ENCODE peak calls at places on chromosomes 13 and 19, in four cellular contexts. J, K, P and T are unnamed samples.

GRCh38 chr13:19058566-19058965 is 123.1 kb downstream of the TUBA3C start:
- DNase-seq in J (no peak), K (no peak), P (no peak), T (no peak)

GRCh38 chr13:101681834-101682233 is 229.4 kb downstream of the ITGBL1 start:
- DNase-seq in P (no peak), J (no peak), K (no peak), T (no peak)

GRCh38 chr19:11453468-11454341 is 18.3 kb downstream of the PRKCSH start:
- DNase-seq in P (no peak), K (peak), J (no peak), T (peak)

GRCh38 chr13:49549289-49549688 is 36.1 kb downstream of the RCBTB1 start:
- DNase-seq in P (no peak), K (no peak), J (no peak), T (peak)

GRCh38 chr13:84684048-84684662 is 801.9 kb upstream of the SLITRK1 start:
- DNase-seq in K (no peak), J (no peak), P (no peak), T (no peak)

GRCh38 chr19:12641456-12641855 is 25.1 kb downstream of the MAN2B1 start:
- DNase-seq in J (no peak), K (no peak), P (no peak), T (no peak)

GRCh38 chr13:44049546-44049945 is 169.8 kb downstream of the LACC1 start:
- DNase-seq in K (no peak), J (no peak), P (no peak), T (no peak)

GRCh38 chr19:8004723-8005513 is 523 bp downstream of the ELAVL1 start:
- DNase-seq in K (peak), P (no peak), J (no peak), T (no peak)

GRCh38 chr13:111429064-111429558 is 108.7 kb downstream of the TEX29 start:
- DNase-seq in J (peak), P (no peak), K (peak), T (peak)

GRCh38 chr13:112320303-112320702 is 55.9 kb upstream of the SPACA7 start:
- DNase-seq in K (no peak), J (no peak), P (no peak), T (no peak)

GRCh38 chr13:40161008-40161694 is 505.3 kb downstream of the FOXO1 start:
- DNase-seq in J (no peak), P (no peak), K (no peak), T (no peak)

GRCh38 chr13:61900033-61900432 is 484.4 kb upstream of the PCDH20 start:
- DNase-seq in K (no peak), J (no peak), P (no peak), T (no peak)

GRCh38 chr19:17137417-17137816 is 61.8 kb downstream of the MYO9B start:
- DNase-seq in J (no peak), P (no peak), K (peak), T (no peak)

GRCh38 chr13:106915146-106915545 is 347.2 kb upstream of the ARGLU1 start:
- DNase-seq in P (no peak), K (no peak), J (no peak), T (no peak)

GRCh38 chr19:54206831-54207177 is 6.1 kb downstream of the RPS9 start:
- DNase-seq in K (no peak), P (no peak), J (no peak), T (no peak)

GRCh38 chr19:54209748-54210494 is 9.3 kb downstream of the RPS9 start:
- DNase-seq in P (no peak), J (peak), K (peak), T (no peak)

GRCh38 chr19:54208784-54209057 is 8.1 kb downstream of the RPS9 start:
- DNase-seq in K (peak), P (no peak), J (no peak), T (no peak)

GRCh38 chr19:54209058-54209747 is 8.5 kb downstream of the RPS9 start:
- DNase-seq in J (no peak), K (peak), P (no peak), T (peak)

GRCh38 chr19:54207908-54208783 is 7.5 kb downstream of the RPS9 start:
- DNase-seq in P (peak), K (peak), J (peak), T (no peak)
- TF ChIP-seq CBFB in P (peak), K (no peak), J (no peak), T (no peak)

GRCh38 chr19:55423225-55423967 is 15.8 kb upstream of the UBE2S start:
- DNase-seq in K (no peak), J (no peak), P (no peak), T (no peak)

GRCh38 chr19:55419624-55420236 is 12.1 kb upstream of the UBE2S start:
- DNase-seq in J (no peak), P (no peak), K (no peak), T (peak)

GRCh38 chr19:55419089-55419488 is 11.5 kb upstream of the UBE2S start:
- DNase-seq in J (no peak), P (no peak), K (no peak), T (no peak)

GRCh38 chr19:55418185-55418584 is 10.6 kb upstream of the UBE2S start:
- DNase-seq in K (peak), J (peak), P (no peak), T (peak)
- TF ChIP-seq CBFB in K (peak), J (no peak), P (no peak), T (no peak)

GRCh38 chr19:46410205-46411087 is 2.9 kb downstream of the CCDC8 start:
- DNase-seq in K (no peak), P (no peak), J (no peak), T (no peak)

GRCh38 chr19:46411088-46412033 is 2.0 kb downstream of the CCDC8 start:
- DNase-seq in K (peak), J (no peak), P (no peak), T (no peak)

GRCh38 chr19:46407891-46408426 is 5.4 kb downstream of the CCDC8 start:
- DNase-seq in J (no peak), P (no peak), K (no peak), T (no peak)

GRCh38 chr19:46409146-46409545 is 4.2 kb downstream of the CCDC8 start:
- DNase-seq in J (no peak), P (no peak), K (no peak), T (no peak)

GRCh38 chr19:46408611-46409039 is 4.7 kb downstream of the CCDC8 start:
- DNase-seq in J (peak), K (no peak), P (no peak), T (no peak)
- TF ChIP-seq CBFB in J (no peak), K (no peak), P (no peak), T (no peak)

GRCh38 chr13:74134777-74135305 is 637 bp upstream of the KLF12 start:
- DNase-seq in J (no peak), P (no peak), K (no peak), T (peak)

GRCh38 chr13:74135306-74136088 is 1.3 kb upstream of the KLF12 start:
- DNase-seq in P (peak), K (peak), J (no peak), T (peak)

GRCh38 chr13:74133657-74134201 is 475 bp downstream of the KLF12 start:
- DNase-seq in K (peak), P (peak), J (peak), T (peak)

GRCh38 chr13:74134226-74134776 is at the start of gene KLF12:
- DNase-seq in P (peak), K (peak), J (peak), T (peak)

DNA sequence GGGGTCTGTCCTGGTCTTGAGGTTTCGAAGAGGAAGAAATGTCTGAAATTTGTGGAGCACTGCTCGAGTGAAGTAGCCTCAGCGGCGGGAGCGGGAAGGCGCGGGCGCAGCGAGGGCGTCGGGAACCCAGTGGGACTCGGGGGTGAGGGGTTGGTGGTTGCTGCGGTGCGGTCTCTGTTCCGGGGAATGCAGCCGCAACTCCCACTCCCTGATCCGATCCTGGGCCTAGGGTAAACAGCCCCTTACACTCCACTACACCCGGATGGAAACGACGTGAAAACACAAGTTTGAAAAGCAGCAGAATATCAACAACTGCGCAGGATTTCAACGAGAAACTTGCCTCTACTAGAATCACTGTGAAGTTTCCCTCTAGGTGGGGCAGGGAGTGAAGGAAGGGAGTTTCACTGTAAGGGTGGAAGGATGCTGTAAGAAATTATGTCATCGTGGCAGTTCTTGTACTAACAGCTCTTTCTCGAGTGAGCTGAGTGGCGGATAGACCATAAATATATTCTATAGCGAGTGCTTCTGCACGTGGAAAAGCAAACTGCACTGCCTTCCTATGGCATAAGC is 2.0 kb upstream of the KLF12 start:
- DNase-seq in J (no peak), P (no peak), K (no peak), T (peak)
- TF ChIP-seq CBFB in J (no peak), P (no peak), K (no peak), T (no peak)

GRCh38 chr19:5052945-5053485 is 84.1 kb downstream of the KDM4B start:
- DNase-seq in P (no peak), K (no peak), J (no peak), T (no peak)
- TF ChIP-seq CBFB in P (no peak), K (no peak), J (no peak), T (no peak)

DNA sequence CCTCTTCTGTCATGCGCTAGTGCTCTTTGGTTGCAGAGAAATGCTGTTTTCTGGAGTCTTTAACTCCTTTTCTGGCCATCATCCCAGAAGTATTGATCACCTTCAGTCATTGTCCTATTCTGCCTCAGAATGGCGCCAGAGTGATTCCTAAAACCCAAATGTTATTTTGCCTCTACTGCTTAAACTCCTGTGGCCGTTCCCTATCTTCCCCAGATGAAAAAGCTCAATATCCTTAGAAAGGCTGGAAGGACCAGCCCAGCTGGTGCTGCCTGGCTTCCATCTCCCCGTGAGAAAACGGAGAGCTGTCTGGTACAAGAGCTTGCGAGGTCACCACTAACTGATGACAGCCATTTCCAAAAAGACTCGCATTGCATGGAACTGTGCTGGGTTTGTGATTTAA is 179.1 kb downstream of the RBM26 start:
- DNase-seq in K (no peak), P (no peak), J (no peak), T (no peak)
- TF ChIP-seq CBFB in K (no peak), P (no peak), J (no peak), T (no peak)

GRCh38 chr13:100128838-100129237 is 39.9 kb downstream of the PCCA start:
- DNase-seq in K (no peak), P (no peak), J (peak), T (no peak)

GRCh38 chr13:100129605-100130004 is 40.7 kb downstream of the PCCA start:
- DNase-seq in K (no peak), J (no peak), P (peak), T (no peak)

GRCh38 chr13:100124265-100124664 is 35.4 kb downstream of the PCCA start:
- DNase-seq in J (no peak), P (no peak), K (peak), T (no peak)

GRCh38 chr13:100128373-100128772 is 39.5 kb downstream of the PCCA start:
- DNase-seq in J (peak), P (no peak), K (peak), T (no peak)

DNA sequence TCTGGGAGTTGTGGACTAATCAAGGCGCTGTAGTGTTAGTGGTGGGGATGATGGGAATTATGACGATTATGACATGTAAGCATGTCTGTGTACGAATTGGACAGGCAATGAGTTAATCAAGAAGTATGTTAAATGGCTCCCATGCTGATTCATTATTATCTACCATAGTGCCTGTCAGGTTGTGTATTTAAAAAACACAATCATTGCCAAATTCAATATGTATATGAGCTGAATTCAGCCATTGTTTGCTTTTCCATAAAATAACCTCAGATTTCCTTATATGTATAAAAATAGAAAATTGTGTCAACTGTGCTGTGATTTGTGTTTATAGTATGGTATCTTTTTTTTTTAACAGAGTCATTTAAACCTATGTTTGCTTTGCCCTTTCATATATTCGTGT is 37.1 kb downstream of the PCCA start:
- DNase-seq in P (no peak), K (no peak), J (no peak), T (no peak)
- TF ChIP-seq CBFB in P (no peak), K (no peak), J (no peak), T (no peak)

GRCh38 chr13:21347753-21348318 is 111.3 kb downstream of the ZDHHC20 start:
- DNase-seq in P (no peak), J (no peak), K (peak), T (peak)

GRCh38 chr13:21343659-21344058 is 115.4 kb downstream of the ZDHHC20 start:
- DNase-seq in J (no peak), K (no peak), P (no peak), T (no peak)

GRCh38 chr13:21341637-21342422 is 117.3 kb downstream of the ZDHHC20 start:
- DNase-seq in P (no peak), K (no peak), J (no peak), T (no peak)

GRCh38 chr13:21342699-21343442 is 116.2 kb downstream of the ZDHHC20 start:
- DNase-seq in P (no peak), K (no peak), J (no peak), T (no peak)

DNA sequence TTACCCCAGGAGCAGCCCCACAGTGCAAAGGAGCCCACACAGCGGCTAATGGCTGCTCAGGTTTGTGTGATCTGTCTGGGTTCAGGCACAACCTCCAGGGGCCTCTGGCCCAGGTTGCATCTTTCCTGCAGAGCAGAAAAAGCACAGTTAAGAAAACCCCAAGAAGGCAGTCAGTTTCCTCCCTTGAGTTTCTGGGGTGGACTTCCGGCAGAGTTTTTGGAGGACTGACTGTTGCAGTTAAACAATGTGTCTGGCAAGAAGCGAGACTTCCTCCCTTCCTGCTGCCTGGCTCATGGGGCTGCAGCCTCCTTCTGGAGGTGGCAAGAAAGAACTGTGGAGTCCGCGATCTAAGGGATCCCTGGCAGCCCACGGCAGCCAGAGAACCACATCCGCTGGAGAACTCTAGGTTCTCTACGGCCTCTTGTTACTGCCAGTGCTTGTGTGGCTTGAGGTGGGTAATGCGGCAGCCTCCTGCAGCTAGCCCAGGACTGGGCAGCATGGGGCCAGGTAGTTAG is 114.4 kb downstream of the ZDHHC20 start:
- DNase-seq in K (no peak), J (no peak), P (no peak), T (no peak)
- TF ChIP-seq CBFB in K (no peak), J (no peak), P (peak), T (no peak)

GRCh38 chr13:21010621-21011020 is 50.8 kb downstream of the LATS2 start:
- DNase-seq in P (no peak), K (peak), J (peak), T (no peak)

GRCh38 chr13:21009036-21009435 is 52.4 kb downstream of the LATS2 start:
- DNase-seq in J (no peak), K (no peak), P (no peak), T (no peak)

GRCh38 chr13:21008026-21008425 is 53.4 kb downstream of the LATS2 start:
- DNase-seq in P (no peak), K (no peak), J (no peak), T (no peak)

GRCh38 chr13:21005193-21005592 is 56.2 kb downstream of the LATS2 start:
- DNase-seq in K (no peak), P (no peak), J (no peak), T (no peak)

DNA sequence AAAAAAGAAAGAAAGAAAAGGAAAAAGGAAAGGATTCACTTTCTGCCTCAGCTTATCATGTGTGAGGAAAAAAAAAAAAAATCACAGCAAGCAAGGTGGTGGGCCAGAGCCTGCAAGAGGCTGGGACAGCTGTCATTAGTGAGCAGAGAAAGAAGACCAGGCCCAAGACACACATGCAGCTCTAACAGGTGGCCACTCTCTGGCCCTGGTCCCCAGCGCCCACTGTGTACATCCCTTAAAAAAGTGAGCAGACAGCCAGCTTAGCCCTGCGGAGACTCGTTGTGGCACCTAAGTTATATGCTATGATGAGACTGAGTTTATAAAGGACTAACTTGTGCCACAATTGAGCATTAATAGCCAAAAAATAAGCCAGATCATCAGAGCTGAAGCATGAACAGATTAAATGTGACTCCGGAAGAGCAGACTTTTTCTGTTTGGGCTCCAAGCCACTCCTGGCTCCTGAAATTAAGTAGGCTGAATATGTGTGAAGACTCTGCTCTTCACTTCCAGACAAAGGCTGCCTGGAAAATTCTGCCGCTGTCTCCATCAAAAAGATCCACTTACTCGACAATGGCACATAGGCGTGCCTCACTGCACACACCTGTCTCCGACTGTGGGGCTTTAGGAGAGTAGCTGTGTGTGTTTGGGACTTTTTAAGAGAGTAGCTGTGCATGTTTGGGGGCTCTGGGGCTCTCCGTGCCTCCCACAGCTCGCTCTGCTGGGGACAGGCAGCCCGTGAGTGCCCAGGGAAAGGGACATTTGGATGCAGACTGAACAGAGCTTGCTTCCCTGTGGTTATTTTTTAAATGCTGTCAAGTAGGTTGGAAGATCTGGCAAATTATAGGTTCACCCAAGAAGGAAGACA is 55.0 kb downstream of the LATS2 start:
- DNase-seq in P (no peak), K (no peak), J (no peak), T (no peak)
- TF ChIP-seq CBFB in P (no peak), K (no peak), J (no peak), T (no peak)